ENCODE peak calls at places on chromosomes 5 and 9, in ten cellular contexts. S is iPS DF 6.9; E is neuronal stem cell; I is tibial artery; Z is CD8-positive, alpha-beta T cell; T is upper lobe of right lung; W is IMR-90; Q is H9; U is psoas muscle; B is prostate gland. K is an unnamed sample.
A peak's percentile ranks its signal among the peaks of the same experiment; 100 is the strongest.

GRCh38 chr9:78521680-78522079 is 224.8 kb downstream of the PSAT1 start:
- DNase-seq in T (no peak), B (no peak), S (no peak), Q (no peak), E (no peak), I (no peak), Z (no peak), U (no peak), W (no peak), K (no peak)

GRCh38 chr5:130164966-130165365 is 260.7 kb downstream of the CHSY3 start:
- DNase-seq in T (no peak), E (no peak), B (no peak), S (no peak), Z (no peak), Q (no peak), W (no peak), I (no peak), U (no peak), K (no peak)

GRCh38 chr5:151825445-151825844 is 53.7 kb downstream of the G3BP1 start:
- DNase-seq in Q (peak; percentile 54), S (peak; percentile 57), B (peak; percentile 36), I (no peak), E (peak; percentile 71), W (peak; percentile 69), Z (no peak), U (peak; percentile 46), T (no peak), K (peak; percentile 38)

GRCh38 chr5:135034186-135034962 is at the start of gene PITX1:
- DNase-seq in B (peak; percentile 80), I (peak; percentile 91), T (no peak), S (no peak), U (peak; percentile 92), E (peak; percentile 64), Z (no peak), W (peak; percentile 69), Q (peak; percentile 66), K (no peak)

GRCh38 chr5:134092875-134093274 is 21.6 kb upstream of the TCF7 start:
- DNase-seq in E (no peak), B (no peak), Z (no peak), U (no peak), I (no peak), W (peak; percentile 22), S (no peak), T (no peak), Q (no peak), K (no peak)

GRCh38 chr5:76331139-76331538 is 71.9 kb upstream of the IQGAP2 start:
- DNase-seq in B (no peak), U (no peak), Q (no peak), T (no peak), Z (peak; percentile 27), I (no peak), E (no peak), S (no peak), W (no peak), K (no peak)

GRCh38 chr9:131304676-131305366 is 15.3 kb downstream of the PLPP7 start:
- DNase-seq in Z (no peak), U (no peak), B (no peak), Q (no peak), I (no peak), W (peak; percentile 49), S (no peak), T (no peak), E (no peak), K (no peak)

GRCh38 chr5:1297243-1297642 is 2.4 kb upstream of the TERT start:
- DNase-seq in Z (no peak), T (peak; percentile 22), E (no peak), Q (no peak), U (peak; percentile 19), W (no peak), S (no peak), B (no peak), I (no peak), K (no peak)

GRCh38 chr9:120264528-120264927 is 315.4 kb downstream of the CDK5RAP2 start:
- DNase-seq in E (no peak), U (no peak), B (no peak), Q (no peak), W (no peak), T (no peak), I (no peak), Z (no peak), S (no peak), K (no peak)

GRCh38 chr9:120259100-120259499 is 320.9 kb downstream of the CDK5RAP2 start:
- DNase-seq in Q (no peak), T (no peak), Z (no peak), W (no peak), S (no peak), U (no peak), B (no peak), I (no peak), E (no peak), K (no peak)

GRCh38 chr9:120257483-120257882 is 322.5 kb downstream of the CDK5RAP2 start:
- DNase-seq in I (no peak), W (no peak), S (no peak), Z (no peak), Q (no peak), T (no peak), E (no peak), U (no peak), B (no peak), K (no peak)

GRCh38 chr9:120258096-120258495 is 321.9 kb downstream of the CDK5RAP2 start:
- DNase-seq in S (no peak), B (no peak), T (no peak), U (no peak), W (no peak), E (no peak), Q (no peak), Z (no peak), I (no peak), K (no peak)

DNA sequence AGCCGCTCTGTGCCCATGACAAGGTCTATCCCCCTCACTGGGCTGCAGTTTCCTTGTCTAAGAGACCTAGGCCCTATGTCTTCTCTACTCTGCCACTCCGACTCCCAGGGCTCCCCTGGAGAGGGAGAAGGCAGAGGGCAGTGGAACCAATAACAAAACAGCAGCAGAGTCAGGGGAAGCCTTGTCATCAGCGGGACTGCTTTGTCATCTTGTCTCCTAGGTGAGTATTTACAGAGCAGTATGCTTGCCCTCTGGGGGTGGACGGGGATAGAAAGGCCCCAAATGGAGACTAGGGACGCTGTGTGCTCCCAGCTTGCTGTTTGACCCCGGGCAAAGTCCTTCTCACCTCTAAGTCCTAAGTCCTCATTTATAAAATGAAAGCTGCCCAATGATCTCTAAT is 318.5 kb downstream of the CDK5RAP2 start:
- DNase-seq in I (no peak), B (no peak), T (no peak), S (no peak), Z (no peak), U (no peak), W (no peak), E (no peak), Q (no peak), K (no peak)
- H3K27me3 ChIP-seq in I (no peaks in the 10 kb centered on the region), B (no peaks in the 10 kb centered on the region), T (no peaks in the 10 kb centered on the region), S (no peaks in the 10 kb centered on the region), Z (no peaks in the 10 kb centered on the region), U (no peaks in the 10 kb centered on the region), W (no peaks in the 10 kb centered on the region), E (no peaks in the 10 kb centered on the region), Q (no peaks in the 10 kb centered on the region), K (no peaks in the 10 kb centered on the region)

GRCh38 chr5:79002374-79002773 is 17.3 kb upstream of the ARSB start:
- DNase-seq in Z (no peak), Q (no peak), I (no peak), B (no peak), U (no peak), W (no peak), E (no peak), T (no peak), S (no peak), K (no peak)
- H3K27ac ChIP-seq in Z (no peak overlapping the region), Q (no peak overlapping the region), I (no peak overlapping the region), B (no peak overlapping the region), U (no peak overlapping the region), W (no peak overlapping the region), E (no peak overlapping the region), T (no peak overlapping the region), S (no peak overlapping the region), K (no peak overlapping the region)

GRCh38 chr5:180647941-180648500 is 1.4 kb downstream of the FLT4 start:
- DNase-seq in B (no peak), I (no peak), T (peak; percentile 43), Q (peak; percentile 25), E (no peak), W (no peak), Z (no peak), U (no peak), S (no peak), K (no peak)

GRCh38 chr5:180648658-180649296 is 623 bp downstream of the FLT4 start:
- DNase-seq in B (no peak), I (no peak), S (no peak), W (no peak), E (peak; percentile 55), U (no peak), Q (peak; percentile 58), Z (no peak), T (peak; percentile 65), K (no peak)

GRCh38 chr5:180646963-180647305 is 2.5 kb downstream of the FLT4 start:
- DNase-seq in Q (peak; percentile 23), S (no peak), T (peak; percentile 55), I (peak; percentile 56), E (no peak), Z (no peak), U (no peak), B (no peak), W (no peak), K (no peak)

GRCh38 chr5:180647465-180647864 is 1.9 kb downstream of the FLT4 start:
- DNase-seq in S (no peak), W (no peak), Z (no peak), B (no peak), E (no peak), U (no peak), T (peak; percentile 50), Q (no peak), I (peak; percentile 29), K (no peak)

DNA sequence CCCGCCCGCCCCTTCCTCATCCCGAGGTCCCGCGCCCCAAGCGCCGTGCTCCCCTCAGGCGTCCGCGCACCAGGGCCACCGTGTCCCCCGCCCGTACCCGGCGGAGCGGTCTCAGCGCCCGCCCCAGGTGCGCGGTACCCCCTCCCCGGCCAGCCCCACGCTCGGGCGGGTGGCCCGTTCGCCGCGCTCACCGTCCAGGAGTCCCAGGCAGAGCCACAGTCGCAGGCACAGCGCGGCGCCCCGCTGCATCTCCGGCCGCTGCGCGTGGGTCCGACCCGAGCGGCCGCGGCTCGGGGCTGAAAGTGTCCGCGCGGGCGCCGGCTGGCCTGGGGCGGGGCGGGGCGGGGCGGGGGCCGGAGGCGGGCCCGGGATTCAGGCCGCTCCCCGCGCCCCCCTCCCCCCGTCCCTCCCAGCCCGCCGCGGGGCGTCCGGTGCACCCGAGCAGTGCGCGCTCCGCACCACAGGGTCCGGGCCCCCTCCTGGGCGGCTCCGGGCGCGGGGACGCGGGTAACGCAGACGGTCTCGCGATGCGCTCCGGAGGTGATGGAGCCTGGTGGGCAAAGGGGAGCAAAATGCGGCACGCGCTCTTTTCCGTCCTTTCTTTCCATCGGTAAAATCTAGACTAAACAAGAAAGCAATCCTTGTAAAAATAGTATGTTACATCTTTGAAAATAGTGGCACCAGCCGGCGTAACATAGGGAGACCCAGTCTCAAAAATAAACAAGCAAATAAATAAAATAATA is at the start of gene FLT4:
- DNase-seq in U (no peak), B (no peak), E (no peak), Z (no peak), I (peak; percentile 12), W (no peak), Q (no peak), T (peak; percentile 54), S (no peak), K (no peak)
- H3K27me3 ChIP-seq in U (no peaks in the 10 kb centered on the region), B (no peaks in the 10 kb centered on the region), E (peaks cover 38% of the 10 kb centered on the region), Z (no peaks in the 10 kb centered on the region), I (peaks cover 69% of the 10 kb centered on the region), W (peaks cover 45% of the 10 kb centered on the region), Q (peaks cover 11% of the 10 kb centered on the region), T (peaks cover 45% of the 10 kb centered on the region), S (peaks cover 11% of the 10 kb centered on the region), K (peaks cover 13% of the 10 kb centered on the region)

GRCh38 chr5:138965631-138966030 is 90.5 kb upstream of the LRRTM2 start:
- DNase-seq in Q (no peak), B (no peak), I (peak; percentile 3), S (no peak), W (no peak), T (peak; percentile 2), U (no peak), E (no peak), Z (no peak), K (no peak)

GRCh38 chr5:138966236-138966985 is 91.3 kb upstream of the LRRTM2 start:
- DNase-seq in Q (no peak), S (no peak), T (peak; percentile 30), E (no peak), I (peak; percentile 38), U (no peak), Z (no peak), B (no peak), W (no peak), K (no peak)

GRCh38 chr5:138963763-138964371 is 88.7 kb upstream of the LRRTM2 start:
- DNase-seq in T (peak; percentile 28), Z (no peak), I (no peak), E (peak; percentile 81), B (no peak), W (no peak), Q (no peak), S (no peak), U (no peak), K (no peak)

GRCh38 chr5:138962619-138963370 is 87.7 kb upstream of the LRRTM2 start:
- DNase-seq in Q (no peak), W (no peak), E (peak; percentile 82), T (no peak), U (no peak), I (no peak), B (no peak), S (no peak), Z (no peak), K (no peak)

GRCh38 chr5:138964547-138965174 is 89.5 kb upstream of the LRRTM2 start:
- DNase-seq in S (no peak), W (no peak), T (no peak), Z (no peak), I (peak; percentile 16), U (no peak), B (no peak), Q (no peak), E (peak; percentile 27), K (no peak)
- H3K27ac ChIP-seq in S (no peak overlapping the region), W (no peak overlapping the region), T (no peak overlapping the region), Z (no peak overlapping the region), I (no peak overlapping the region), U (no peak overlapping the region), B (no peak overlapping the region), Q (no peak overlapping the region), E (no peak overlapping the region), K (no peak overlapping the region)